ENCODE peak calls at places on chromosomes 4 and X, in four cellular contexts. One of them, this sample, is unnamed.

GRCh38 chrX:103584606-103585005 is 709 bp upstream of the TCEAL4 start:
- DNase-seq in cardiac muscle cell: no peak
- DNase-seq in BE2C: no peak
- DNase-seq in neural progenitor cell: peak; percentile 12
- DNase-seq in this sample: no peak

GRCh38 chrX:26958261-26958660 is 504.9 kb downstream of the PPP4R3C start:
- DNase-seq in BE2C: no peak
- DNase-seq in cardiac muscle cell: no peak
- DNase-seq in neural progenitor cell: no peak
- DNase-seq in this sample: no peak

GRCh38 chr4:183008492-183008891 is 90.6 kb upstream of the WWC2 start:
- DNase-seq in cardiac muscle cell: no peak
- DNase-seq in neural progenitor cell: peak; percentile 18
- DNase-seq in BE2C: no peak
- DNase-seq in this sample: peak; percentile 79

GRCh38 chrX:66162331-66162822 is 1.7 kb upstream of the HEPH start:
- DNase-seq in cardiac muscle cell: no peak
- DNase-seq in neural progenitor cell: no peak
- DNase-seq in BE2C: no peak
- DNase-seq in this sample: no peak

GRCh38 chr4:147479817-147480216 is 1.1 kb upstream of the EDNRA start:
- DNase-seq in cardiac muscle cell: no peak
- DNase-seq in BE2C: peak; percentile 58
- DNase-seq in neural progenitor cell: no peak
- DNase-seq in this sample: no peak

GRCh38 chrX:134364711-134365110 is 95.3 kb upstream of the HPRT1 start:
- DNase-seq in neural progenitor cell: no peak
- DNase-seq in cardiac muscle cell: no peak
- DNase-seq in BE2C: no peak
- DNase-seq in this sample: no peak

GRCh38 chr4:42554072-42554471 is 102.8 kb downstream of the ATP8A1 start:
- DNase-seq in BE2C: no peak
- DNase-seq in cardiac muscle cell: no peak
- DNase-seq in neural progenitor cell: no peak
- DNase-seq in this sample: no peak

GRCh38 chrX:40076750-40077149 is 21.0 kb downstream of the BCOR start:
- DNase-seq in BE2C: no peak
- DNase-seq in neural progenitor cell: no peak
- DNase-seq in cardiac muscle cell: no peak
- DNase-seq in this sample: no peak

GRCh38 chrX:151073767-151074166 is 90.6 kb downstream of the HMGB3 start:
- DNase-seq in BE2C: no peak
- DNase-seq in neural progenitor cell: no peak
- DNase-seq in cardiac muscle cell: no peak
- DNase-seq in this sample: no peak

DNA sequence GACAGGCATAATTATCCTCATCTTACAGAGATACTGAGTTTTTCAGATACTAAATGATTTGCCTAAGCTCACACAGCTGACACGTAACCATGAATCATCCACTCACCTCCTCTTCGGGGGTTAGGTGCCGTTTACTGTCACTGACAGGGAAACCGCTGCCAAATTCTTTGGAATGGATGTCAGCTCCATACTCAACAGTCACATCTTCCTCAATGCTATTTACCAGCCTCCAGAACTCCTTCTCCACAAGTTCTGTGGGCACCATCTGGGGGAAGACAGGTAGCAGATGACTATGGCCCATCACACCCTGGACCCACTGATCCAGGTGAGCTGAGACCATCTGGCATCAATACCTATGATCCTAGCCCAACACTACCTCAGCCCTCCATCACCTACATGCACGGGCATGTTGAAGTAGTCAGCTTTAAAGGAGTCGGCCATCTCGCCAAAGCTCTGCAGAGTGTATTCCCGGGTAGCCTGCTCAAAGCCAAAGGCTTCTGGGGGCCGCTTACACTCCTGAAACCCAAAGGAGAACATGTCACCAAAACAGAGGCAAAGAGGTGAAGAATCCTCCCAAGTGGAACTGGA is 13.5 kb downstream of the KDM5C start:
- DNase-seq in cardiac muscle cell: no peak
- DNase-seq in BE2C: no peak
- DNase-seq in neural progenitor cell: no peak
- DNase-seq in this sample: no peak
- TF ChIP-seq CTCF in cardiac muscle cell: no peak
- TF ChIP-seq CTCF in BE2C: no peak
- TF ChIP-seq CTCF in neural progenitor cell: no peak
- TF ChIP-seq CTCF in this sample: no peak

DNA sequence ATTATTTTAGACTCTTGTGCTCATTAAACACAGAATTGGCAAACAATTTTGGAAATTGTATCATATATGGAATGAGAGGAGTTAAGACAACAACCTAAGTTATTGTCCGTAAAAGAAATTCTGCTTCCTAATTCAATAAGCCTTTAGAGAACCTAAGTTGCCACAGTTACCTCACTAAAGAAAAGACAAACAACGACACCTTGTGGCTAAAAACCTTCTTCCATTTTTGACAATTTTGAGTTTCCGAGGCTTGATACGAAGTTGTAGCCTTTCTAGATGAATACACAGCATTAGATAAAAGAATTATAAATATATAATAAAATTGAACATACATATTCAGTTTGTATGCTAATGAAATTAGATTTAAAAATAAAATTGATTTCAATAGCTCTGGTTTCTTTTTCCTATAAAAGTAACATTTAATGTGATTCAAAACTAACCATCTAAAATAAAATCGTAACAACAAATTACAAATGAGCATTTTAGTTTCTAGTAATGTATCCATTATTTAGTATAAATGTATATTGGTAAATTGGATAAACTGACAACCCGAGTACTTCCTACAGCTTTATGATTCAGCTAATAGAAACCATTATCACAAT is 275.1 kb downstream of the GPM6A start:
- DNase-seq in cardiac muscle cell: peak; percentile 52
- DNase-seq in neural progenitor cell: peak; percentile 62
- DNase-seq in BE2C: no peak
- DNase-seq in this sample: no peak
- TF ChIP-seq CTCF in cardiac muscle cell: peak; percentile 44
- TF ChIP-seq CTCF in neural progenitor cell: peak; percentile 72
- TF ChIP-seq CTCF in BE2C: peak; percentile 66
- TF ChIP-seq CTCF in this sample: peak; percentile 84

GRCh38 chr4:109315818-109316217 is 13.4 kb upstream of the COL25A1 start:
- DNase-seq in cardiac muscle cell: no peak
- DNase-seq in BE2C: no peak
- DNase-seq in neural progenitor cell: no peak
- DNase-seq in this sample: peak; percentile 59
- TF ChIP-seq CTCF in cardiac muscle cell: no peak
- TF ChIP-seq CTCF in BE2C: no peak
- TF ChIP-seq CTCF in neural progenitor cell: no peak
- TF ChIP-seq CTCF in this sample: peak; percentile 57

GRCh38 chrX:38304010-38304409 is 23.3 kb downstream of the RPGR start:
- DNase-seq in cardiac muscle cell: peak; percentile 15
- DNase-seq in BE2C: peak; percentile 8
- DNase-seq in neural progenitor cell: peak; percentile 14
- DNase-seq in this sample: peak; percentile 57
- TF ChIP-seq CTCF in cardiac muscle cell: peak; percentile 49
- TF ChIP-seq CTCF in BE2C: peak; percentile 44
- TF ChIP-seq CTCF in neural progenitor cell: peak; percentile 41
- TF ChIP-seq CTCF in this sample: peak; percentile 63

GRCh38 chr4:112185334-112185733 is 40.1 kb downstream of the FAM241A start:
- DNase-seq in cardiac muscle cell: no peak
- DNase-seq in BE2C: no peak
- DNase-seq in neural progenitor cell: no peak
- DNase-seq in this sample: no peak

GRCh38 chr4:112190684-112191083 is 40.9 kb upstream of the AP1AR start:
- DNase-seq in BE2C: no peak
- DNase-seq in neural progenitor cell: no peak
- DNase-seq in cardiac muscle cell: no peak
- DNase-seq in this sample: no peak

GRCh38 chr4:112185740-112186670 is 40.8 kb downstream of the FAM241A start:
- DNase-seq in BE2C: no peak
- DNase-seq in cardiac muscle cell: no peak
- DNase-seq in neural progenitor cell: peak; percentile 29
- DNase-seq in this sample: no peak

GRCh38 chr4:112184438-112184837 is 39.2 kb downstream of the FAM241A start:
- DNase-seq in neural progenitor cell: no peak
- DNase-seq in cardiac muscle cell: no peak
- DNase-seq in BE2C: no peak
- DNase-seq in this sample: no peak

DNA sequence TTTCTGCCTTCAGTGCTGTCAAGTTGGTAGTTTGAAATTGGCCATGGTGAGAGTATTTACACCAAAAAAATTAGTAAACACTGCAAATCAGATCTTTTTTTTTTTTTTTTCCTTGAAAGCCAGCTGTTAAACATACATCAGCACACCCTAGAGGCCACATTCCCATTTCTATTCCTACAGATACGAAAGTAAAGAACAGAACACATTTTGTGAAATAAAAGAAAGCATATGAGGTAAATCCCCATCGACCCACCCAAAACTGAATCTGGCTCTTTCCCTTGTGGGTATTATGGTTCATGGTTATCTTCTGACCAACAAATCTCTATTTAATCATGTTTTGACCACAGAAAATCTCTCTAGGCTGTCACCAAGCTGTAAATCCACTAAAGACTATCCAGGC is 41.8 kb upstream of the AP1AR start:
- DNase-seq in neural progenitor cell: no peak
- DNase-seq in cardiac muscle cell: no peak
- DNase-seq in BE2C: no peak
- DNase-seq in this sample: no peak
- TF ChIP-seq CTCF in neural progenitor cell: peak; percentile 30
- TF ChIP-seq CTCF in cardiac muscle cell: peak; percentile 34
- TF ChIP-seq CTCF in BE2C: peak; percentile 9
- TF ChIP-seq CTCF in this sample: peak; percentile 62

DNA sequence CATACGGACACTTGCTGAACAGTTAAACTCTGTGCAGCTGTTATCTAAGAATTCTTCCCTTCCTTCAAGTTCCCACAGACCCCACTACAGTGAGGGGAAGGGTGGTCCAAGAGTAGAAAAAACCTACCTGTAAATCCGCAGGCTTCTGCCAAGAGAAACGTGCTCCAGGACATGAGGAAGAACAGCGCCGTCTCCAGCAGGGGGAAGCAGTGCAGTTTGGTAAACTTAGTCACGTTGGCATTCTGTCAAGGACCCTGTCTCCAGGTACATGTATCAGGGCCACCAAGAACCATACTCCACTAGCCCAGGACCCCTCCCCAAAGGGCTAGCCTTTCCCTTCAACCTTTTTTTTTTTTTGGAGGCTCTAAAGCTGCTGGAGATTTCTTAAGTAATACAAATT is 79.9 kb downstream of the CHST7 start:
- DNase-seq in neural progenitor cell: peak; percentile 31
- DNase-seq in cardiac muscle cell: peak; percentile 23
- DNase-seq in BE2C: peak; percentile 37
- DNase-seq in this sample: peak; percentile 77
- TF ChIP-seq CTCF in neural progenitor cell: peak; percentile 46
- TF ChIP-seq CTCF in cardiac muscle cell: peak; percentile 35
- TF ChIP-seq CTCF in BE2C: peak; percentile 52
- TF ChIP-seq CTCF in this sample: peak; percentile 65

GRCh38 chr4:851701-852430 is 25.9 kb upstream of the CPLX1 start:
- DNase-seq in neural progenitor cell: no peak
- DNase-seq in cardiac muscle cell: no peak
- DNase-seq in BE2C: no peak
- DNase-seq in this sample: no peak
- TF ChIP-seq CTCF in neural progenitor cell: no peak
- TF ChIP-seq CTCF in cardiac muscle cell: no peak
- TF ChIP-seq CTCF in BE2C: no peak
- TF ChIP-seq CTCF in this sample: no peak